ENCODE peak calls at places on chromosomes 16 and 17, in four cellular contexts. One of them, this sample, is unnamed.

GRCh38 chr17:77474292-77474988 is 333.7 kb downstream of the SEC14L1 start:
- DNase-seq in T follicular helper cell: no peak
- DNase-seq in NCI-H774: no peak
- DNase-seq in NCI-H2081: no peak
- DNase-seq in this sample: no peak

GRCh38 chr17:74433421-74434121 is 1.7 kb downstream of the GPRC5C start:
- DNase-seq in T follicular helper cell: no peak
- DNase-seq in NCI-H774: no peak
- DNase-seq in NCI-H2081: no peak
- DNase-seq in this sample: no peak

GRCh38 chr17:4872786-4873185 is 26.6 kb upstream of the C17orf107 start:
- DNase-seq in T follicular helper cell: no peak
- DNase-seq in NCI-H774: no peak
- DNase-seq in NCI-H2081: no peak
- DNase-seq in this sample: no peak

GRCh38 chr17:44555056-44555455 is 2.2 kb upstream of the FZD2 start:
- DNase-seq in T follicular helper cell: no peak
- DNase-seq in NCI-H774: no peak
- DNase-seq in NCI-H2081: no peak
- DNase-seq in this sample: no peak

GRCh38 chr17:64655704-64656103 is 6.4 kb downstream of the SMURF2 start:
- DNase-seq in T follicular helper cell: no peak
- DNase-seq in NCI-H774: no peak
- DNase-seq in NCI-H2081: no peak
- DNase-seq in this sample: no peak

GRCh38 chr16:2532494-2533141 is 1.4 kb upstream of the CEMP1 start:
- DNase-seq in T follicular helper cell: peak; percentile 54
- DNase-seq in NCI-H774: peak; percentile 43
- DNase-seq in NCI-H2081: peak; percentile 69
- DNase-seq in this sample: peak; percentile 38

GRCh38 chr17:55731586-55732250 is 9.1 kb upstream of the TMEM100 start:
- DNase-seq in T follicular helper cell: no peak
- DNase-seq in NCI-H774: no peak
- DNase-seq in NCI-H2081: no peak
- DNase-seq in this sample: no peak

GRCh38 chr17:76089680-76090516 is 10.9 kb downstream of the ZACN start:
- DNase-seq in T follicular helper cell: no peak
- DNase-seq in NCI-H774: no peak
- DNase-seq in NCI-H2081: no peak
- DNase-seq in this sample: no peak

This sample was measured in activated T-helper 9 cell treated with anti-CD3 and anti-CD28 coated beads, Interleukin-2, amount 50 U/mL, for 16 hours.